ENCODE peak calls at places on chromosomes 16 and 17, in seven cellular contexts. X, L, I, A, D, Z and W are unnamed samples.

GRCh38 chr17:74343526-74344284 is 17.7 kb downstream of the KIF19 start:
- DNase-seq in X (no peak), L (no peak), I (no peak), A (no peak), D (no peak), Z (no peak), W (no peak)

GRCh38 chr16:28984619-28985135 is at the start of gene LAT:
- DNase-seq in X (no peak), L (no peak), I (no peak), A (no peak), D (no peak), Z (no peak), W (no peak)

GRCh38 chr17:45018514-45019176 is 32.8 kb downstream of the DCAKD start:
- DNase-seq in X (no peak), L (no peak), I (no peak), A (peak), D (peak), Z (no peak), W (peak)

GRCh38 chr17:66655861-66656260 is 179.1 kb upstream of the CACNG5 start:
- DNase-seq in X (no peak), L (no peak), I (no peak), A (peak), D (peak), Z (no peak), W (no peak)

GRCh38 chr17:64148699-64149098 is 18.8 kb upstream of the ERN1 start:
- DNase-seq in X (no peak), L (peak), I (no peak), A (no peak), D (no peak), Z (peak), W (no peak)

GRCh38 chr17:49890077-49890821 is 42.4 kb upstream of the TAC4 start:
- DNase-seq in X (peak), L (peak), I (no peak), A (no peak), D (no peak), Z (peak), W (peak)

GRCh38 chr16:30923554-30924085 is at the start of gene FBXL19:
- DNase-seq in X (no peak), L (peak), I (peak), A (no peak), D (no peak), Z (no peak), W (no peak)

GRCh38 chr16:52557236-52557635 is 10.3 kb upstream of the TOX3 start:
- DNase-seq in X (no peak), L (no peak), I (no peak), A (no peak), D (no peak), Z (no peak), W (no peak)

GRCh38 chr17:63841350-63842172 is 924 bp downstream of the SMARCD2 start:
- DNase-seq in X (no peak), L (peak), I (peak), A (peak), D (peak), Z (no peak), W (peak)

DNA sequence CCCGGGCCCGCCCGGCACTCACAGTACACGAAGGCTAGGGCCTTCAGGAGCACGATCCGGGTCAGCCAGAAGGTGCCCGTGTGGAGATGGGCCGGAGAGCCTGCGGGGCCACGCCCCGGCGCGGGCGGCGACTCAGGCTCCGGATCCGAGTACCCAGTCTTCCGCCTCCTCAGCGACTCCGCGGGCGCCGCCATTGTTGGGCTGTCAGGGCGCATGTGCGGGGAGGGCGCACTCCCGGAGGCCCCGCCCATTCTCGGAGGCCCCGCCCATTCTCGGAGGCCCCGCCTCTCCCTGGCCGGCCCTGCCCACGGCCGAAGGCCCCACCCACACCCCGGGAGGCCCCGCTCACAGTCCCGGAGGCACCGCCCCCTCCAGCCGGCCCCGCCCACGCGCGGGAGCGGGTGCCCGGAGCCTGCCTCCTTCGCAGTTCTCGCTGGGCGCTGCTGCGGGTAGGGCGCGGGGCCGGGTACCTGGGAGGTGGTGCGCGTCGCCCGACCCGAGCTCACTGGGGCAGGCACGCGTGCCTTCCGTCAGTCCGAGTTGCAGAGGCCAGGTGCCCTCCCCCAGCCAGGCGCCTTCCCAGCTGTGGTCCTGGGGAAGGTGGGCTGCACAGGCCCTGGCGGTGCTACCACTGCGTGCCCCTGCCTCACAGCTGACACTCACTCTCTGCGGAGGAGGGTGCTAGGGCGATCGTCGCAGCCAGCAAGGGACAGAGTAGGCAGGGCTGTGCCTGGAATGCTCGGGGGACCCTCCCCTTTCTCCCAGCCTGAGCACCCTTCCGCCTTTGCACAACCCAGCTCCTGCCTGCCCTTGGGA is at the start of gene LMF1:
- DNase-seq in X (peak), L (peak), I (peak), A (peak), D (peak), Z (peak), W (peak)
- H2BK5ac ChIP-seq in X (no peak), L (no peak), I (peak), A (no peak), D (peak), Z (no peak), W (peak)

GRCh38 chr17:78669256-78669974 is 92.2 kb upstream of the DNAH17 start:
- DNase-seq in X (no peak), L (no peak), I (no peak), A (no peak), D (no peak), Z (no peak), W (no peak)
- H4K8ac ChIP-seq in X (no peak), L (no peak), I (no peak), A (no peak), D (no peak), Z (no peak), W (no peak)

GRCh38 chr16:71867934-71868333 is 16.0 kb downstream of the ZNF821 start:
- DNase-seq in X (no peak), L (peak), I (no peak), A (no peak), D (no peak), Z (peak), W (no peak)

GRCh38 chr16:71865173-71865863 is 18.7 kb downstream of the ZNF821 start:
- DNase-seq in X (no peak), L (no peak), I (no peak), A (no peak), D (no peak), Z (no peak), W (no peak)

GRCh38 chr16:71870818-71871217 is 13.2 kb downstream of the ZNF821 start:
- DNase-seq in X (no peak), L (no peak), I (no peak), A (no peak), D (no peak), Z (no peak), W (no peak)

GRCh38 chr16:71873199-71873598 is 10.8 kb downstream of the ZNF821 start:
- DNase-seq in X (no peak), L (no peak), I (no peak), A (no peak), D (no peak), Z (no peak), W (no peak)

DNA sequence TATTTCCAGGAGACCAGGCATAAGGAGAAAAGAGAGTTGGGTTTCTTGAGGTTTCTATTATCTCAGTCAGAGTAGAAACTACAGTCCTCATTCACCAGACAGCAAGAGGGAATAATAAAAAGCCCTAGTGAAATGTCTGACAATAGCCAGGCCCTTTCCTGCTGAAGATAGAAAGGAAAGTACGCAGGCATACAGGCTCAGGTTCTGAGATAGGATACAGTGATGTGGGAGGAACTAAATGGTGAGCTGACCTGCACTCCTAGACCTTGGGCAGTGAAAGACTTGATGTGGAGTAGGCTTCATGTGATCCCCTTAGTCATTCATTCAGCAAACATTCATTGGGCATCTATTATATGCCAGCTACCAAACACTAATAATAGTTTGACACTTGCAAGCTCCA is 14.9 kb downstream of the ZNF821 start:
- DNase-seq in X (no peak), L (no peak), I (no peak), A (no peak), D (no peak), Z (no peak), W (no peak)
- H3K23ac ChIP-seq in X (no peak), L (no peak), I (no peak), A (no peak), D (no peak), Z (no peak), W (no peak)

GRCh38 chr17:82237746-82238561 is 9.1 kb downstream of the SLC16A3 start:
- DNase-seq in X (no peak), L (no peak), I (no peak), A (no peak), D (no peak), Z (no peak), W (peak)
- H2BK5ac ChIP-seq in X (no peak), L (no peak), I (peak), A (no peak), D (peak), Z (no peak), W (no peak)

GRCh38 chr16:774086-775001 is 13.8 kb downstream of the MSLN start:
- DNase-seq in X (no peak), L (no peak), I (no peak), A (no peak), D (no peak), Z (no peak), W (no peak)

GRCh38 chr16:777826-778225 is 10.4 kb downstream of the RPUSD1 start:
- DNase-seq in X (no peak), L (peak), I (no peak), A (peak), D (peak), Z (no peak), W (no peak)

GRCh38 chr16:776824-777223 is 11.4 kb downstream of the RPUSD1 start:
- DNase-seq in X (no peak), L (no peak), I (no peak), A (no peak), D (no peak), Z (no peak), W (no peak)

GRCh38 chr16:772959-773358 is 12.4 kb downstream of the MSLN start:
- DNase-seq in X (no peak), L (no peak), I (no peak), A (no peak), D (no peak), Z (no peak), W (no peak)

GRCh38 chr16:775236-775796 is 12.9 kb downstream of the RPUSD1 start:
- DNase-seq in X (no peak), L (no peak), I (no peak), A (no peak), D (no peak), Z (no peak), W (no peak)
- H4K8ac ChIP-seq in X (no peak), L (no peak), I (no peak), A (no peak), D (no peak), Z (no peak), W (no peak)

GRCh38 chr16:50519001-50519400 is 29.2 kb upstream of the NKD1 start:
- DNase-seq in X (no peak), L (no peak), I (no peak), A (no peak), D (no peak), Z (peak), W (no peak)

GRCh38 chr16:50517450-50518252 is 30.5 kb upstream of the NKD1 start:
- DNase-seq in X (no peak), L (no peak), I (no peak), A (no peak), D (no peak), Z (peak), W (no peak)

GRCh38 chr16:50515218-50515617 is 33.0 kb upstream of the NKD1 start:
- DNase-seq in X (no peak), L (no peak), I (no peak), A (no peak), D (no peak), Z (no peak), W (no peak)

GRCh38 chr16:50516890-50517289 is 31.3 kb upstream of the NKD1 start:
- DNase-seq in X (no peak), L (no peak), I (no peak), A (no peak), D (no peak), Z (no peak), W (no peak)

GRCh38 chr16:50516401-50516800 is 31.8 kb upstream of the NKD1 start:
- DNase-seq in X (no peak), L (no peak), I (no peak), A (no peak), D (no peak), Z (no peak), W (no peak)
- H3K23ac ChIP-seq in X (no peak), L (no peak), I (no peak), A (no peak), D (no peak), Z (no peak), W (no peak)

GRCh38 chr16:19528666-19529065 is 4.9 kb downstream of the CCP110 start:
- DNase-seq in X (no peak), L (peak), I (no peak), A (no peak), D (no peak), Z (no peak), W (no peak)
- H2BK5ac ChIP-seq in X (no peak), L (no peak), I (no peak), A (no peak), D (no peak), Z (no peak), W (no peak)

GRCh38 chr16:50004239-50004638 is 20.8 kb upstream of the CNEP1R1 start:
- DNase-seq in X (no peak), L (no peak), I (no peak), A (no peak), D (no peak), Z (no peak), W (peak)
- H4K8ac ChIP-seq in X (no peak), L (no peak), I (no peak), A (no peak), D (no peak), Z (no peak), W (no peak)

GRCh38 chr16:84765606-84766580 is 53.9 kb upstream of the CRISPLD2 start:
- DNase-seq in X (no peak), L (no peak), I (no peak), A (no peak), D (no peak), Z (no peak), W (no peak)
- H3K23ac ChIP-seq in X (no peak), L (no peak), I (no peak), A (no peak), D (no peak), Z (no peak), W (peak)

GRCh38 chr17:70369296-70369855 is 200.0 kb downstream of the KCNJ2 start:
- DNase-seq in X (no peak), L (no peak), I (no peak), A (peak), D (no peak), Z (no peak), W (no peak)
- H2BK5ac ChIP-seq in X (no peak), L (no peak), I (no peak), A (no peak), D (no peak), Z (no peak), W (no peak)